ENCODE peak calls at places on chromosomes 13 and 19, in six cellular contexts. Q is transverse colon, N is endodermal cell, W is colonic mucosa, Y is cardiac muscle cell, Z is SK-N-SH. T is an unnamed sample.
A peak's percentile ranks its signal among the peaks of the same experiment; 100 is the strongest.

GRCh38 chr19:10193666-10194499 is 870 bp downstream of the DNMT1 start:
- DNase-seq in Q (peak; percentile 10), N (no peak), W (peak; percentile 22), Y (peak; percentile 35), Z (no peak), T (no peak)

GRCh38 chr19:33248954-33249613 is 23.4 kb upstream of the SLC7A10 start:
- DNase-seq in Q (no peak), N (no peak), W (no peak), Y (no peak), Z (peak; percentile 70), T (peak; percentile 96)

GRCh38 chr19:10861118-10861651 is 10.2 kb upstream of the CARM1 start:
- DNase-seq in Q (peak; percentile 45), N (peak; percentile 88), W (peak; percentile 49), Y (peak; percentile 45), Z (no peak), T (no peak)

GRCh38 chr13:93730780-93731179 is 504.2 kb downstream of the GPC6 start:
- DNase-seq in Q (no peak), N (no peak), W (no peak), Y (no peak), Z (no peak), T (no peak)

GRCh38 chr19:47227347-47228167 is 3.4 kb downstream of the BBC3 start:
- DNase-seq in Q (peak; percentile 89), N (peak; percentile 99), W (peak; percentile 91), Y (peak; percentile 98), Z (peak; percentile 77), T (peak; percentile 96)

GRCh38 chr19:16025108-16026101 is 50.9 kb upstream of the TPM4 start:
- DNase-seq in Q (peak; percentile 39), N (peak; percentile 89), W (no peak), Y (peak; percentile 59), Z (peak; percentile 61), T (no peak)

GRCh38 chr13:41019027-41019487 is at the start of gene ELF1:
- DNase-seq in Q (peak; percentile 76), N (no peak), W (peak; percentile 76), Y (peak; percentile 56), Z (no peak), T (no peak)

GRCh38 chr19:40702337-40703012 is 12.0 kb upstream of the NUMBL start:
- DNase-seq in Q (no peak), N (peak; percentile 92), W (no peak), Y (peak; percentile 45), Z (no peak), T (no peak)

GRCh38 chr19:40671404-40671803 is 19.0 kb downstream of the NUMBL start:
- DNase-seq in Q (no peak), N (no peak), W (no peak), Y (no peak), Z (no peak), T (no peak)

GRCh38 chr13:22311734-22312404 is 641.0 kb downstream of the FGF9 start:
- DNase-seq in Q (no peak), N (peak; percentile 55), W (no peak), Y (no peak), Z (no peak), T (no peak)

GRCh38 chr19:10920288-10920655 is 8.2 kb downstream of the YIPF2 start:
- DNase-seq in Q (no peak), N (no peak), W (no peak), Y (no peak), Z (no peak), T (no peak)

GRCh38 chr19:9672893-9673292 is 2.0 kb downstream of the ZNF562 start:
- DNase-seq in Q (no peak), N (no peak), W (no peak), Y (no peak), Z (no peak), T (no peak)

GRCh38 chr19:33229962-33230361 is 4.3 kb upstream of the SLC7A10 start:
- DNase-seq in Q (no peak), N (no peak), W (no peak), Y (no peak), Z (no peak), T (no peak)

GRCh38 chr19:54100560-54100959 is at the start of gene OSCAR:
- DNase-seq in Q (no peak), N (peak; percentile 52), W (no peak), Y (peak; percentile 10), Z (no peak), T (peak; percentile 55)

GRCh38 chr19:12331211-12331941 is 2.1 kb downstream of the ZNF563 start:
- DNase-seq in Q (peak; percentile 18), N (no peak), W (no peak), Y (no peak), Z (no peak), T (no peak)

GRCh38 chr13:65555973-65556372 is 1674.2 kb downstream of the PCDH9 start:
- DNase-seq in Q (no peak), N (no peak), W (no peak), Y (no peak), Z (peak; percentile 52), T (no peak)

GRCh38 chr13:43141685-43142084 is 118.3 kb downstream of the DNAJC15 start:
- DNase-seq in Q (no peak), N (peak; percentile 86), W (no peak), Y (no peak), Z (no peak), T (no peak)

GRCh38 chr13:22014469-22014868 is 343.6 kb downstream of the FGF9 start:
- DNase-seq in Q (no peak), N (no peak), W (no peak), Y (no peak), Z (no peak), T (no peak)

DNA sequence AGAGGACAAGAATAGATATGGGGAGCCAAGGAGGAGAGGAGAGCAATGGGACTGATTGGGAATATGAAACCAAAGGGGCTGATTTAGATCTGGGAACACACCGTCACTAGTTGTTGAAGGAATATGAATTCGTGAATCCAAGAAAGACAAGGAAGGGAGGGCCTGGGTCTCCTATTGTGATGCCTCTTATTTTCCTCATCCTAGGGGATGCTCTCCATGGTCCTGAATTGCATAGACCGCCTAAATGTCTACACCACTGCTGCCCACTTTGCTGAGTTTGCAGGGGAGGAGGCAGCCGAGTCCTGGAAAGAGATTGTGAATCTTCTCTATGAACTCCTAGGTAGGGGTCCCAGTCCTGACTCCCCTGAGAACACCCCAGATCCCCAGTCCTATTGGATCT is 21.5 kb downstream of the RYR1 start:
- DNase-seq in Q (no peak), N (peak; percentile 79), W (no peak), Y (peak; percentile 27), Z (no peak), T (no peak)
- TF ChIP-seq CTCF in Q (no peak), N (no peak), W (no peak), Y (no peak), Z (no peak), T (no peak)

GRCh38 chr13:112177459-112177858 is 110.5 kb downstream of the SOX1 start:
- DNase-seq in Q (no peak), N (no peak), W (no peak), Y (no peak), Z (no peak), T (no peak)

GRCh38 chr13:112177889-112178288 is 110.9 kb downstream of the SOX1 start:
- DNase-seq in Q (no peak), N (peak; percentile 31), W (no peak), Y (no peak), Z (no peak), T (no peak)

GRCh38 chr13:112176746-112177119 is 109.8 kb downstream of the SOX1 start:
- DNase-seq in Q (no peak), N (peak; percentile 37), W (no peak), Y (no peak), Z (no peak), T (no peak)

GRCh38 chr13:112174476-112175110 is 107.6 kb downstream of the SOX1 start:
- DNase-seq in Q (no peak), N (peak; percentile 11), W (no peak), Y (no peak), Z (no peak), T (no peak)

DNA sequence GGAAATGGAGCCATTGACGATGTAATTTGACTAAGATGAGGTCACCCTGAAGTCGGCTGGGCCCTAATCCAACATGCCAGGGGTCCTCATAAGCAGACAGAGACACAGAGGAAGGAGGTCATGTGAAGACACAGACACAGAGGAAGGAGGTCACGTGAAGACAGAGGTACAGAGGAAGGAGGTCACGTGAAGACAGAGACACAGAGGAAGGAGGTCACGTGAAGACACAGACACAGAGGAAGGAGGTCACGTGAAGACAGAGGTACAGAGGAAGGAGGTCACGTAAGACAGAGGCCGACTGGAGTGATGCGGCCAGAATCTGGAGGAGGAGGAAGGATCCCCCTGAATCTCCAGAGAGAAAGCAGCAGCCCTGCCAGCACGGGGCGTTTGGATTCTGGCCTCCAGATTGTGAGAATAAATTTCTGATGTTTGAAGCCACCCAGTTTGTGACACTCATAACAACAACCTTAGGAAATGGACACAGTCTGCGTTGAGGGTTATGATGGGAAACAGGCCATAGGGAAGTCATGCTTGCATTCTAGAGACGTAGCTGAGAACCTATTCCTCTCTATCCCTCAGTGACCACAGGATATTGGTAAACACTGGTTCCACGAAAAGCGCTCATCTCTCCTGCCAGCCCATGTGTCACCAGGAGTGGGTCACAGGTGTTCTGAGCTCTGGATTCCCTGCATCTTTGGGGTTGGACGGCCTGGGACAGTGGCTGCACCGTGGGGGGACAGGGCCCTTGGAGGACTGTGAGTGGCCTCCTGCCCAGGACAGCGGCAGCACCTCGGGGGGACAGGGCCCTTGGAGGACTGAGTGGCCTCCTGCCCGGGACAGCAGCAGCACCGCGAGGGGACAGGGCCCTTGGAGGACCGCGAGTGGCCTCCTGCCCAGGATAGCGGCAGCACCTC is 108.5 kb downstream of the SOX1 start:
- DNase-seq in Q (no peak), N (peak; percentile 16), W (no peak), Y (no peak), Z (no peak), T (no peak)
- H3K36me3 ChIP-seq in Q (no peaks in the 10 kb centered on the region), N (no peaks in the 10 kb centered on the region), W (no peaks in the 10 kb centered on the region), Y (no peaks in the 10 kb centered on the region), Z (no peaks in the 10 kb centered on the region), T (no peaks in the 10 kb centered on the region)

DNA sequence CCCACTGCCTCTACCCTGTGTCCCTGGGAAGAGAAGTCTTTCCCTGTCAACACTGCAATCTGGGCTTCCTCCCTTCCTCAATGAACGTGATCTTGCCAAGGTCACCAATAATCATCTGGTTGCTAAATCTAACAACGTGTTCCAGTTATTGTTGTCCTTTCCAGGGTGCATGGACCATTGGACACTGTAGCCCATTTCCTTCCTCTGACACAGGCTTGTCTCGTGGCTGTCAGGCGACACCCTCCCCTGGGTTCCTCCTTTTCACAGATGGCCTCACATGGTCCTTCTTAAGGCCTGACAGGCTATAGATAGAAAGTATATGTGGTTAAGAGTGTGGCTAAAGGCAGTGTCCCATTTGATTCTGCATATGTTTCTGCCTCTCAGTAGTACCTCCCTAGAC is 67.7 kb upstream of the STARD13 start:
- DNase-seq in Q (peak; percentile 47), N (no peak), W (peak; percentile 51), Y (no peak), Z (no peak), T (peak; percentile 82)
- H3K27ac ChIP-seq in Q (peak overlapping the region; percentile 40), N (no peak overlapping the region), W (no peak overlapping the region), Y (no peak overlapping the region), Z (no peak overlapping the region), T (peak overlapping the region; percentile 53)

GRCh38 chr19:45195764-45196163 is 17.2 kb downstream of the BLOC1S3 start:
- DNase-seq in Q (no peak), N (no peak), W (no peak), Y (no peak), Z (no peak), T (no peak)

GRCh38 chr19:45202637-45203036 is 24.1 kb downstream of the BLOC1S3 start:
- DNase-seq in Q (no peak), N (no peak), W (no peak), Y (no peak), Z (no peak), T (no peak)

GRCh38 chr19:45205810-45206209 is 27.2 kb downstream of the BLOC1S3 start:
- DNase-seq in Q (no peak), N (no peak), W (no peak), Y (no peak), Z (no peak), T (no peak)

GRCh38 chr19:45206328-45206727 is 27.7 kb downstream of the BLOC1S3 start:
- DNase-seq in Q (no peak), N (no peak), W (no peak), Y (no peak), Z (no peak), T (no peak)

GRCh38 chr19:45200614-45201013 is 22.0 kb downstream of the BLOC1S3 start:
- DNase-seq in Q (no peak), N (peak; percentile 86), W (no peak), Y (peak; percentile 80), Z (no peak), T (no peak)
- TF ChIP-seq CTCF in Q (no peak), N (peak; percentile 79), W (no peak), Y (peak; percentile 58), Z (peak; percentile 46), T (no peak)